ENCODE peak calls at places on chromosomes 1 and 21, in four cellular contexts. One of them, this sample, is unnamed.

GRCh38 chr1:8456991-8457390 is 139.1 kb downstream of the SLC45A1 start:
- DNase-seq in neuronal stem cell: no peak
- DNase-seq in mesenchymal stem cell: no peak
- DNase-seq in trophoblast cell: no peak
- DNase-seq in this sample: no peak

GRCh38 chr1:8746554-8746953 is 70.9 kb downstream of the RERE start:
- DNase-seq in trophoblast cell: no peak
- DNase-seq in mesenchymal stem cell: no peak
- DNase-seq in neuronal stem cell: no peak
- DNase-seq in this sample: no peak

GRCh38 chr1:88744142-88744541 is 60.1 kb downstream of the PKN2 start:
- DNase-seq in trophoblast cell: no peak
- DNase-seq in neuronal stem cell: no peak
- DNase-seq in mesenchymal stem cell: no peak
- DNase-seq in this sample: no peak

GRCh38 chr1:222095606-222096475 is 354.0 kb upstream of the DUSP10 start:
- DNase-seq in neuronal stem cell: peak
- DNase-seq in trophoblast cell: peak
- DNase-seq in mesenchymal stem cell: peak
- DNase-seq in this sample: peak

GRCh38 chr1:27009601-27010197 is 3.0 kb downstream of the TENT5B start:
- DNase-seq in mesenchymal stem cell: peak
- DNase-seq in trophoblast cell: peak
- DNase-seq in neuronal stem cell: no peak
- DNase-seq in this sample: peak

GRCh38 chr1:2320760-2321159 is 70.6 kb downstream of the MORN1 start:
- DNase-seq in neuronal stem cell: no peak
- DNase-seq in mesenchymal stem cell: no peak
- DNase-seq in trophoblast cell: no peak
- DNase-seq in this sample: no peak

GRCh38 chr1:51837243-51837642 is 41.3 kb downstream of the NRDC start:
- DNase-seq in mesenchymal stem cell: no peak
- DNase-seq in neuronal stem cell: no peak
- DNase-seq in trophoblast cell: no peak
- DNase-seq in this sample: no peak

GRCh38 chr1:87284456-87285240 is 44.0 kb upstream of the LMO4 start:
- DNase-seq in mesenchymal stem cell: no peak
- DNase-seq in neuronal stem cell: no peak
- DNase-seq in trophoblast cell: peak
- DNase-seq in this sample: peak

GRCh38 chr1:202615501-202616354 is 94.5 kb downstream of the SYT2 start:
- DNase-seq in trophoblast cell: peak
- DNase-seq in neuronal stem cell: no peak
- DNase-seq in mesenchymal stem cell: peak
- DNase-seq in this sample: no peak

GRCh38 chr21:41643246-41643966 is 123.4 kb downstream of the RIPK4 start:
- DNase-seq in neuronal stem cell: no peak
- DNase-seq in trophoblast cell: no peak
- DNase-seq in mesenchymal stem cell: no peak
- DNase-seq in this sample: no peak

GRCh38 chr1:41427022-41427942 is 57.2 kb downstream of the EDN2 start:
- DNase-seq in mesenchymal stem cell: no peak
- DNase-seq in trophoblast cell: no peak
- DNase-seq in neuronal stem cell: no peak
- DNase-seq in this sample: no peak

GRCh38 chr1:37763791-37764741 is 854 bp downstream of the EPHA10 start:
- DNase-seq in mesenchymal stem cell: peak
- DNase-seq in neuronal stem cell: peak
- DNase-seq in trophoblast cell: peak
- DNase-seq in this sample: peak

GRCh38 chr1:229271448-229272120 is 673 bp downstream of the RAB4A start:
- DNase-seq in mesenchymal stem cell: peak
- DNase-seq in neuronal stem cell: peak
- DNase-seq in trophoblast cell: peak
- DNase-seq in this sample: peak

GRCh38 chr1:192768463-192768862 is 40.4 kb upstream of the RGS2 start:
- DNase-seq in trophoblast cell: no peak
- DNase-seq in mesenchymal stem cell: no peak
- DNase-seq in neuronal stem cell: no peak
- DNase-seq in this sample: peak

GRCh38 chr1:214455971-214456867 is 95.2 kb downstream of the PTPN14 start:
- DNase-seq in mesenchymal stem cell: peak
- DNase-seq in trophoblast cell: peak
- DNase-seq in neuronal stem cell: no peak
- DNase-seq in this sample: no peak

GRCh38 chr21:45887121-45887611 is 94.4 kb upstream of the COL6A1 start:
- DNase-seq in mesenchymal stem cell: peak
- DNase-seq in neuronal stem cell: no peak
- DNase-seq in trophoblast cell: no peak
- DNase-seq in this sample: no peak

GRCh38 chr1:10873189-10873588 is 76.7 kb upstream of the CASZ1 start:
- DNase-seq in trophoblast cell: no peak
- DNase-seq in neuronal stem cell: no peak
- DNase-seq in mesenchymal stem cell: no peak
- DNase-seq in this sample: peak

GRCh38 chr1:36446780-36447179 is 3.5 kb downstream of the OSCP1 start:
- DNase-seq in trophoblast cell: no peak
- DNase-seq in neuronal stem cell: no peak
- DNase-seq in mesenchymal stem cell: no peak
- DNase-seq in this sample: no peak

GRCh38 chr1:215219372-215219771 is 136.8 kb downstream of the KCNK2 start:
- DNase-seq in trophoblast cell: no peak
- DNase-seq in neuronal stem cell: no peak
- DNase-seq in mesenchymal stem cell: no peak
- DNase-seq in this sample: no peak

GRCh38 chr21:40158356-40158755 is 291.1 kb downstream of the PCP4 start:
- DNase-seq in trophoblast cell: peak
- DNase-seq in neuronal stem cell: no peak
- DNase-seq in mesenchymal stem cell: no peak
- DNase-seq in this sample: no peak
- H2AK5ac ChIP-seq in trophoblast cell: no peak
- H2AK5ac ChIP-seq in neuronal stem cell: no peak
- H2AK5ac ChIP-seq in mesenchymal stem cell: no peak
- H2AK5ac ChIP-seq in this sample: no peak

GRCh38 chr21:39108291-39109162 is 74.7 kb downstream of the PSMG1 start:
- DNase-seq in trophoblast cell: no peak
- DNase-seq in mesenchymal stem cell: no peak
- DNase-seq in neuronal stem cell: no peak
- DNase-seq in this sample: no peak
- H2AK5ac ChIP-seq in trophoblast cell: no peak
- H2AK5ac ChIP-seq in mesenchymal stem cell: no peak
- H2AK5ac ChIP-seq in neuronal stem cell: peak
- H2AK5ac ChIP-seq in this sample: no peak

GRCh38 chr1:71948561-71948960 is 333.8 kb downstream of the NEGR1 start:
- DNase-seq in neuronal stem cell: no peak
- DNase-seq in trophoblast cell: no peak
- DNase-seq in mesenchymal stem cell: no peak
- DNase-seq in this sample: no peak

GRCh38 chr1:71944006-71944405 is 338.3 kb downstream of the NEGR1 start:
- DNase-seq in mesenchymal stem cell: no peak
- DNase-seq in neuronal stem cell: no peak
- DNase-seq in trophoblast cell: no peak
- DNase-seq in this sample: no peak
- H2AK5ac ChIP-seq in mesenchymal stem cell: no peak
- H2AK5ac ChIP-seq in neuronal stem cell: no peak
- H2AK5ac ChIP-seq in trophoblast cell: no peak
- H2AK5ac ChIP-seq in this sample: no peak

GRCh38 chr1:156673387-156674121 is 3.7 kb downstream of the NES start:
- DNase-seq in trophoblast cell: no peak
- DNase-seq in neuronal stem cell: peak
- DNase-seq in mesenchymal stem cell: peak
- DNase-seq in this sample: peak
- H2AK5ac ChIP-seq in trophoblast cell: no peak
- H2AK5ac ChIP-seq in neuronal stem cell: peak
- H2AK5ac ChIP-seq in mesenchymal stem cell: no peak
- H2AK5ac ChIP-seq in this sample: no peak

DNA sequence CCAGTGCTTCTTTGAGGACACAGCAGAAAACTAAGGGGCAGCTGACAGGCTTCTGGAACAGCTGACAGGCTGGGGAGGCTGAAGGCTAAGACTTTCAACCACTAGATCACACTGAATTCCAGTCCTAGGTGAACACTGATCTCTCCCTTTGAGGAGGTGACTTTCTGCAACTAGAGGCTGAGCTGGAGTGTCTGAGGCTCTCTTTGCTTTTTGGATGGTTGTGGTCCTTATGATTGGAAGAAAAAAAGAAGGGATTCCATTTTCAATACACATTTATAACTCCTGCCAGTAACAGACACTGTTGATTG is 1.4 kb downstream of the IL6R start:
- DNase-seq in neuronal stem cell: no peak
- DNase-seq in mesenchymal stem cell: no peak
- DNase-seq in trophoblast cell: no peak
- DNase-seq in this sample: no peak
- H2AK5ac ChIP-seq in neuronal stem cell: no peak
- H2AK5ac ChIP-seq in mesenchymal stem cell: no peak
- H2AK5ac ChIP-seq in trophoblast cell: no peak
- H2AK5ac ChIP-seq in this sample: no peak

GRCh38 chr1:181675625-181676024 is 192.3 kb downstream of the CACNA1E start:
- DNase-seq in neuronal stem cell: peak
- DNase-seq in mesenchymal stem cell: no peak
- DNase-seq in trophoblast cell: no peak
- DNase-seq in this sample: no peak

GRCh38 chr1:181680332-181680731 is 197.0 kb downstream of the CACNA1E start:
- DNase-seq in trophoblast cell: no peak
- DNase-seq in neuronal stem cell: no peak
- DNase-seq in mesenchymal stem cell: no peak
- DNase-seq in this sample: no peak

GRCh38 chr1:181676269-181676668 is 193.0 kb downstream of the CACNA1E start:
- DNase-seq in trophoblast cell: no peak
- DNase-seq in mesenchymal stem cell: no peak
- DNase-seq in neuronal stem cell: peak
- DNase-seq in this sample: peak

GRCh38 chr1:181685216-181685615 is 201.9 kb downstream of the CACNA1E start:
- DNase-seq in trophoblast cell: no peak
- DNase-seq in neuronal stem cell: no peak
- DNase-seq in mesenchymal stem cell: no peak
- DNase-seq in this sample: no peak

GRCh38 chr1:181680871-181681270 is 197.6 kb downstream of the CACNA1E start:
- DNase-seq in trophoblast cell: no peak
- DNase-seq in neuronal stem cell: no peak
- DNase-seq in mesenchymal stem cell: no peak
- DNase-seq in this sample: no peak
- H2AK5ac ChIP-seq in trophoblast cell: no peak
- H2AK5ac ChIP-seq in neuronal stem cell: peak
- H2AK5ac ChIP-seq in mesenchymal stem cell: no peak
- H2AK5ac ChIP-seq in this sample: no peak

DNA sequence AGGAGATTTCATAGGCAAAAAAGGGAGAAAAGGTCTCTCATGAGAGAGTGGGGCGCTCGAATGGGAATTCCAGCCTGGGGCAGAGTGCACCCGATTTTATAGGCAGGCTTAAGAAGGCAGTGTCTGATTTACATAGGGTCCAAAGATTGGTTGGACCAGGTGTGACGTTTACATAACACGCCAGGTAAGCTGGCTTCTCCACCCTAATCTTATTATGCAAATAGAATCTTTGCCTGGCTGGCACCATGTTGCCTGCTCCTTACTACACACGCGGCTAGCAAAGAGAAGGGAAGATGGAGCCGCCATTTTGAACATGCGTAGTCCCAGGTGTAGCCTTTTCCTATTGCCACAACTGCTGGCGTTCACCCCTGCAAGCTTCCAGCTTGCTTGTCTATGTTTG is 103.7 kb downstream of the SLC16A1 start:
- DNase-seq in mesenchymal stem cell: no peak
- DNase-seq in trophoblast cell: peak
- DNase-seq in neuronal stem cell: no peak
- DNase-seq in this sample: no peak
- H2AK5ac ChIP-seq in mesenchymal stem cell: no peak
- H2AK5ac ChIP-seq in trophoblast cell: peak
- H2AK5ac ChIP-seq in neuronal stem cell: no peak
- H2AK5ac ChIP-seq in this sample: no peak